ENCODE peak calls at places on chromosomes 1 and 21, in six cellular contexts. J, P, R, Z, F and X are unnamed samples. For H3K79me2, H3K4me1 and H4K20me1, the result is how much of the 10 kb centered on the place peaks cover.

GRCh38 chr1:23497777-23498439 is 13.9 kb upstream of the ASAP3 start:
- DNase-seq in F (no peak), P (no peak), R (no peak), J (no peak), Z (no peak), X (no peak)

GRCh38 chr1:180923024-180923841 is 10.5 kb downstream of the KIAA1614 start:
- DNase-seq in P (peak), Z (peak), F (peak), R (peak), J (peak), X (peak)

GRCh38 chr1:9351654-9352271 is 59.1 kb downstream of the SPSB1 start:
- DNase-seq in Z (no peak), J (no peak), P (no peak), R (no peak), F (no peak), X (no peak)

GRCh38 chr21:46110499-46111192 is 12.7 kb downstream of the COL6A2 start:
- DNase-seq in Z (peak), R (no peak), J (peak), F (no peak), P (peak), X (no peak)

GRCh38 chr1:69967245-69967766 is 238.1 kb downstream of the LRRC40 start:
- DNase-seq in R (no peak), Z (no peak), P (no peak), J (no peak), F (no peak), X (no peak)

GRCh38 chr1:162498442-162498785 is 796 bp downstream of the UHMK1 start:
- DNase-seq in P (no peak), F (peak), Z (peak), J (no peak), R (peak), X (no peak)

GRCh38 chr1:206508956-206509355 is 1.6 kb downstream of the RASSF5 start:
- DNase-seq in J (no peak), R (peak), Z (peak), P (no peak), F (no peak), X (no peak)

GRCh38 chr21:39625211-39625895 is 12.6 kb downstream of the B3GALT5 start:
- DNase-seq in Z (no peak), J (no peak), R (no peak), F (no peak), P (no peak), X (no peak)

GRCh38 chr1:170377440-170377839 is 154.5 kb upstream of the GORAB start:
- DNase-seq in R (no peak), F (no peak), Z (no peak), J (no peak), P (no peak), X (no peak)

GRCh38 chr1:212037900-212038299 is 2.4 kb downstream of the DTL start:
- DNase-seq in P (no peak), R (no peak), J (no peak), Z (no peak), F (peak), X (no peak)

GRCh38 chr1:35644204-35644603 is 2.9 kb upstream of the PSMB2 start:
- DNase-seq in J (no peak), P (no peak), Z (no peak), F (no peak), R (no peak), X (no peak)

GRCh38 chr1:236023926-236024565 is 40.8 kb downstream of the NID1 start:
- DNase-seq in P (no peak), F (peak), Z (no peak), J (no peak), R (no peak), X (no peak)

GRCh38 chr1:24727490-24728214 is 17.6 kb upstream of the CLIC4 start:
- DNase-seq in P (no peak), R (peak), J (no peak), Z (peak), F (peak), X (no peak)

GRCh38 chr1:160885080-160885479 is at the start of gene ITLN1:
- DNase-seq in R (no peak), P (no peak), F (no peak), J (no peak), Z (no peak), X (no peak)

GRCh38 chr1:160328171-160328570 is 14.9 kb downstream of the COPA start:
- DNase-seq in Z (no peak), F (no peak), R (no peak), P (no peak), J (no peak), X (no peak)

GRCh38 chr1:115078708-115079107 is 10.6 kb downstream of the TSPAN2 start:
- DNase-seq in R (no peak), P (no peak), J (no peak), Z (no peak), F (no peak), X (no peak)

GRCh38 chr1:16163882-16164820 is 8.3 kb upstream of the EPHA2 start:
- DNase-seq in P (no peak), J (no peak), F (peak), Z (peak), R (peak), X (peak)

GRCh38 chr21:38955495-38955894 is 149.8 kb downstream of the ETS2 start:
- DNase-seq in J (no peak), P (no peak), Z (peak), F (peak), R (peak), X (no peak)

GRCh38 chr1:42931108-42931539 is 27.5 kb downstream of the SLC2A1 start:
- DNase-seq in J (peak), P (peak), R (peak), Z (peak), F (peak), X (peak)

GRCh38 chr1:17405898-17406759 is 33.3 kb downstream of the RCC2 start:
- DNase-seq in P (peak), F (peak), Z (peak), R (peak), J (peak), X (peak)

GRCh38 chr1:163673756-163674155 is 352.0 kb downstream of the NUF2 start:
- DNase-seq in P (no peak), Z (peak), R (peak), J (no peak), F (no peak), X (no peak)

GRCh38 chr1:63799324-63799723 is 25.5 kb downstream of the ROR1 start:
- DNase-seq in R (peak), Z (no peak), J (no peak), P (no peak), F (no peak), X (no peak)

GRCh38 chr1:18557621-18558465 is 72.8 kb upstream of the PAX7 start:
- DNase-seq in J (peak), Z (peak), P (peak), F (no peak), R (no peak), X (peak)

GRCh38 chr21:37155216-37155615 is 82.2 kb downstream of the TTC3 start:
- DNase-seq in Z (no peak), P (peak), J (no peak), R (no peak), F (no peak), X (no peak)

GRCh38 chr21:42227909-42228708 is 9.2 kb downstream of the ABCG1 start:
- DNase-seq in P (peak), Z (peak), R (peak), F (peak), J (peak), X (peak)

GRCh38 chr1:169692766-169693460 is 18.5 kb downstream of the SELL start:
- DNase-seq in J (no peak), R (no peak), Z (no peak), P (no peak), F (no peak), X (no peak)

GRCh38 chr1:1004780-1005697 is 5.1 kb upstream of the HES4 start:
- DNase-seq in R (peak), J (peak), F (no peak), Z (peak), P (no peak), X (peak)

GRCh38 chr1:52139817-52140540 is 1.9 kb upstream of the ZFYVE9 start:
- DNase-seq in J (no peak), F (peak), P (no peak), Z (peak), R (peak), X (no peak)

GRCh38 chr1:85148524-85149250 is 52.1 kb downstream of the SYDE2 start:
- DNase-seq in F (peak), P (no peak), R (peak), J (no peak), Z (no peak), X (no peak)

GRCh38 chr21:37348664-37349063 is 17.9 kb upstream of the DYRK1A start:
- DNase-seq in Z (no peak), R (peak), J (no peak), P (peak), F (no peak), X (peak)

GRCh38 chr1:40901886-40902633 is 39.9 kb upstream of the CITED4 start:
- DNase-seq in R (peak), P (no peak), J (peak), F (peak), Z (no peak), X (no peak)

GRCh38 chr1:204545202-204545601 is 29.0 kb downstream of the MDM4 start:
- DNase-seq in P (no peak), Z (no peak), J (no peak), R (peak), F (peak), X (no peak)
- H3K79me2 ChIP-seq in P (under half), Z (under half), J (under half), R (under half), F (under half), X (under half)

DNA sequence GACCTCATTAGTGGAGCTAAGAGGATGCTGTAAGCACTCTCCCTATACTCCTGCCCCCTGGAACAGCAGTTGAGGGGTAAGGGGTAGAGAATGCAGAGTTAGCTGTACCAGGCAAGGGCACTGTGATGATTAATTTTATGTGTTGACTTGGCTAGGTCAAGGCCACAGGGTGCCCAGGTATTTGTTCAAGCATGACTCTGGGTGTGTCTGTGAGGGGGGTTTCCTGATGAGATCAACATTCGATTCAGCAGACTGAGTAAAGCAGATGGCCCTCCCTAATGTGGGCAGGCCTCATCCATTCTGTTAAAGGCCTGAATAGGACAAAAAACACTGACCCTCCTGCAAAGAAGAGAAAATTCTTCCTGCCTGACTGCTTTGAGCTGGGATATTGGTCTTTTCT is 110.8 kb downstream of the KCND3 start:
- DNase-seq in Z (no peak), F (peak), J (no peak), P (no peak), R (no peak), X (no peak)
- H3K4me1 ChIP-seq in Z (under half), F (under half), J (under half), P (under half), R (under half), X (under half)

GRCh38 chr1:46223472-46223943 is 20.4 kb downstream of the LURAP1 start:
- DNase-seq in P (peak), R (peak), J (peak), F (peak), Z (peak), X (peak)

GRCh38 chr1:46218443-46218842 is 15.3 kb downstream of the LURAP1 start:
- DNase-seq in J (no peak), R (no peak), F (peak), Z (no peak), P (no peak), X (no peak)

GRCh38 chr1:46221749-46222148 is 18.6 kb downstream of the LURAP1 start:
- DNase-seq in Z (peak), J (peak), R (no peak), F (no peak), P (peak), X (peak)

GRCh38 chr1:46219551-46220520 is 16.7 kb downstream of the LURAP1 start:
- DNase-seq in F (no peak), P (no peak), R (no peak), Z (no peak), J (no peak), X (no peak)

DNA sequence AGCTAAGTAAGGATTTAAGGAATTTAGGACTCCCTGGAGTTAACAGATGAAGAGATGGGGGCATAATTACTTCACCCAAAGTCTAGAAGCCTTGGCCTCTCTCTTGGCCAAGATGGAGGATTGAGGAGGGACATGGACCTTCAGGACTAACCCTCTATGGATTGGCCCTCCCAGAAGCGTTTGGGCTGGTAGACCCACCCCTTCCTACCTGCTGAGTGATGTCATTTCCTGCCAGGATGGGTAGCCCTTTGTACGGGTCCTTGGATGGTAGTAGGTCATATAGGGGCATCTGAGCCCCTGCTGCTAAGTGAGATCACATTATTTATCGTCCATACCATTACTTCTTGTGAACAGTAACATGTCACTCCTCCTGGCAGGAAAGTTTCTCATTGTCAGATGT is 17.7 kb downstream of the LURAP1 start:
- DNase-seq in J (no peak), R (no peak), F (no peak), Z (no peak), P (no peak), X (no peak)
- H4K20me1 ChIP-seq in J (under half), R (under half), F (under half), Z (under half), P (under half), X (under half)

GRCh38 chr1:100005424-100005823 is 35.6 kb downstream of the SLC35A3 start:
- DNase-seq in R (no peak), Z (no peak), J (no peak), P (no peak), F (no peak), X (no peak)
- H3K79me2 ChIP-seq in R (under half), Z (under half), J (under half), P (under half), F (half or more), X (under half)

GRCh38 chr1:94329276-94329675 is 88.9 kb upstream of the ABCD3 start:
- DNase-seq in P (no peak), F (no peak), R (no peak), Z (no peak), J (no peak), X (no peak)
- H3K4me1 ChIP-seq in P (under half), F (under half), R (under half), Z (under half), J (under half), X (under half)